ENCODE peak calls at places on chromosomes 2 and 18, in eight cellular contexts. One of them, this sample, is unnamed.

GRCh38 chr2:177523781-177524180 is 131.2 kb downstream of the AGPS start:
- DNase-seq in right atrium auricular region: no peak
- DNase-seq in naive thymus-derived CD4-positive, alpha-beta T cell: no peak
- DNase-seq in CD8-positive, alpha-beta T cell: no peak
- DNase-seq in uterus: no peak
- DNase-seq in effector memory CD4-positive, alpha-beta T cell: no peak
- DNase-seq in left lung: no peak
- DNase-seq in heart right ventricle: no peak
- DNase-seq in this sample: no peak

GRCh38 chr2:4937550-4937949 is 754.6 kb upstream of the SOX11 start:
- DNase-seq in uterus: no peak
- DNase-seq in right atrium auricular region: no peak
- DNase-seq in effector memory CD4-positive, alpha-beta T cell: no peak
- DNase-seq in CD8-positive, alpha-beta T cell: no peak
- DNase-seq in left lung: no peak
- DNase-seq in naive thymus-derived CD4-positive, alpha-beta T cell: no peak
- DNase-seq in heart right ventricle: no peak
- DNase-seq in this sample: no peak

GRCh38 chr2:27216416-27217137 is 592 bp upstream of the CAD start:
- DNase-seq in uterus: no peak
- DNase-seq in right atrium auricular region: no peak
- DNase-seq in CD8-positive, alpha-beta T cell: no peak
- DNase-seq in naive thymus-derived CD4-positive, alpha-beta T cell: no peak
- DNase-seq in left lung: no peak
- DNase-seq in heart right ventricle: no peak
- DNase-seq in effector memory CD4-positive, alpha-beta T cell: no peak
- DNase-seq in this sample: no peak

GRCh38 chr18:79354350-79354749 is 41.4 kb upstream of the NFATC1 start:
- DNase-seq in CD8-positive, alpha-beta T cell: no peak
- DNase-seq in effector memory CD4-positive, alpha-beta T cell: no peak
- DNase-seq in right atrium auricular region: no peak
- DNase-seq in heart right ventricle: no peak
- DNase-seq in left lung: no peak
- DNase-seq in uterus: no peak
- DNase-seq in naive thymus-derived CD4-positive, alpha-beta T cell: no peak
- DNase-seq in this sample: no peak

GRCh38 chr2:64692401-64692800 is 38.7 kb upstream of the SERTAD2 start:
- DNase-seq in effector memory CD4-positive, alpha-beta T cell: no peak
- DNase-seq in left lung: no peak
- DNase-seq in uterus: no peak
- DNase-seq in right atrium auricular region: no peak
- DNase-seq in CD8-positive, alpha-beta T cell: no peak
- DNase-seq in naive thymus-derived CD4-positive, alpha-beta T cell: no peak
- DNase-seq in heart right ventricle: no peak
- DNase-seq in this sample: no peak

GRCh38 chr18:22558945-22559385 is 141.2 kb upstream of the CTAGE1 start:
- DNase-seq in uterus: peak; percentile 65
- DNase-seq in heart right ventricle: peak; percentile 78
- DNase-seq in CD8-positive, alpha-beta T cell: no peak
- DNase-seq in right atrium auricular region: peak; percentile 93
- DNase-seq in naive thymus-derived CD4-positive, alpha-beta T cell: no peak
- DNase-seq in effector memory CD4-positive, alpha-beta T cell: no peak
- DNase-seq in left lung: peak; percentile 80
- DNase-seq in this sample: peak; percentile 67

GRCh38 chr2:68218343-68218901 is 33.9 kb downstream of the PPP3R1 start:
- DNase-seq in effector memory CD4-positive, alpha-beta T cell: no peak
- DNase-seq in uterus: no peak
- DNase-seq in left lung: no peak
- DNase-seq in right atrium auricular region: no peak
- DNase-seq in CD8-positive, alpha-beta T cell: no peak
- DNase-seq in heart right ventricle: no peak
- DNase-seq in naive thymus-derived CD4-positive, alpha-beta T cell: no peak
- DNase-seq in this sample: no peak

GRCh38 chr2:46036929-46037328 is 260.3 kb upstream of the EPAS1 start:
- DNase-seq in uterus: no peak
- DNase-seq in heart right ventricle: no peak
- DNase-seq in right atrium auricular region: no peak
- DNase-seq in effector memory CD4-positive, alpha-beta T cell: no peak
- DNase-seq in naive thymus-derived CD4-positive, alpha-beta T cell: no peak
- DNase-seq in CD8-positive, alpha-beta T cell: no peak
- DNase-seq in left lung: no peak
- DNase-seq in this sample: no peak

GRCh38 chr2:233002829-233003657 is 10.0 kb downstream of the NGEF start:
- DNase-seq in CD8-positive, alpha-beta T cell: no peak
- DNase-seq in left lung: no peak
- DNase-seq in right atrium auricular region: peak; percentile 40
- DNase-seq in uterus: no peak
- DNase-seq in effector memory CD4-positive, alpha-beta T cell: no peak
- DNase-seq in heart right ventricle: no peak
- DNase-seq in naive thymus-derived CD4-positive, alpha-beta T cell: no peak
- DNase-seq in this sample: no peak

GRCh38 chr2:71886241-71886640 is 261.4 kb downstream of the CYP26B1 start:
- DNase-seq in left lung: no peak
- DNase-seq in naive thymus-derived CD4-positive, alpha-beta T cell: no peak
- DNase-seq in effector memory CD4-positive, alpha-beta T cell: no peak
- DNase-seq in CD8-positive, alpha-beta T cell: no peak
- DNase-seq in right atrium auricular region: no peak
- DNase-seq in heart right ventricle: no peak
- DNase-seq in uterus: no peak
- DNase-seq in this sample: no peak

GRCh38 chr2:205712508-205712907 is 30.2 kb downstream of the NRP2 start:
- DNase-seq in heart right ventricle: no peak
- DNase-seq in uterus: no peak
- DNase-seq in right atrium auricular region: no peak
- DNase-seq in left lung: no peak
- DNase-seq in naive thymus-derived CD4-positive, alpha-beta T cell: no peak
- DNase-seq in CD8-positive, alpha-beta T cell: no peak
- DNase-seq in effector memory CD4-positive, alpha-beta T cell: no peak
- DNase-seq in this sample: no peak

GRCh38 chr2:171553858-171554257 is 31.6 kb downstream of the CYBRD1 start:
- DNase-seq in right atrium auricular region: no peak
- DNase-seq in effector memory CD4-positive, alpha-beta T cell: peak; percentile 15
- DNase-seq in CD8-positive, alpha-beta T cell: no peak
- DNase-seq in naive thymus-derived CD4-positive, alpha-beta T cell: no peak
- DNase-seq in uterus: no peak
- DNase-seq in left lung: no peak
- DNase-seq in heart right ventricle: no peak
- DNase-seq in this sample: no peak
- H3K4me3 ChIP-seq in right atrium auricular region: no peak overlapping the region
- H3K4me3 ChIP-seq in effector memory CD4-positive, alpha-beta T cell: no peak overlapping the region
- H3K4me3 ChIP-seq in CD8-positive, alpha-beta T cell: no peak overlapping the region
- H3K4me3 ChIP-seq in naive thymus-derived CD4-positive, alpha-beta T cell: no peak overlapping the region
- H3K4me3 ChIP-seq in uterus: no peak overlapping the region
- H3K4me3 ChIP-seq in left lung: no peak overlapping the region
- H3K4me3 ChIP-seq in heart right ventricle: no peak overlapping the region
- H3K4me3 ChIP-seq in this sample: no peak overlapping the region

GRCh38 chr2:112053917-112054846 is 887 bp upstream of the TMEM87B start:
- DNase-seq in CD8-positive, alpha-beta T cell: peak; percentile 96
- DNase-seq in naive thymus-derived CD4-positive, alpha-beta T cell: peak; percentile 98
- DNase-seq in left lung: peak; percentile 99
- DNase-seq in heart right ventricle: peak; percentile 98
- DNase-seq in uterus: peak; percentile 98
- DNase-seq in effector memory CD4-positive, alpha-beta T cell: peak; percentile 94
- DNase-seq in right atrium auricular region: peak; percentile 98
- DNase-seq in this sample: peak; percentile 99
- H3K27ac ChIP-seq in CD8-positive, alpha-beta T cell: peak overlapping the region; percentile 53
- H3K27ac ChIP-seq in naive thymus-derived CD4-positive, alpha-beta T cell: peak overlapping the region; percentile 78
- H3K27ac ChIP-seq in left lung: peak overlapping the region; percentile 84
- H3K27ac ChIP-seq in heart right ventricle: peak overlapping the region; percentile 60
- H3K27ac ChIP-seq in uterus: peak overlapping the region; percentile 96
- H3K27ac ChIP-seq in effector memory CD4-positive, alpha-beta T cell: peak overlapping the region; percentile 86
- H3K27ac ChIP-seq in right atrium auricular region: peak overlapping the region; percentile 96
- H3K27ac ChIP-seq in this sample: peak overlapping the region; percentile 84

GRCh38 chr2:23843051-23843976 is 83.6 kb downstream of the ATAD2B start:
- DNase-seq in right atrium auricular region: no peak
- DNase-seq in uterus: no peak
- DNase-seq in CD8-positive, alpha-beta T cell: no peak
- DNase-seq in effector memory CD4-positive, alpha-beta T cell: no peak
- DNase-seq in naive thymus-derived CD4-positive, alpha-beta T cell: no peak
- DNase-seq in heart right ventricle: no peak
- DNase-seq in left lung: no peak
- DNase-seq in this sample: peak; percentile 44
- H3K9me3 ChIP-seq in right atrium auricular region: peaks cover 7% of the 10 kb centered on the region
- H3K9me3 ChIP-seq in uterus: no peaks in the 10 kb centered on the region
- H3K9me3 ChIP-seq in CD8-positive, alpha-beta T cell: no peaks in the 10 kb centered on the region
- H3K9me3 ChIP-seq in effector memory CD4-positive, alpha-beta T cell: no peaks in the 10 kb centered on the region
- H3K9me3 ChIP-seq in naive thymus-derived CD4-positive, alpha-beta T cell: no peaks in the 10 kb centered on the region
- H3K9me3 ChIP-seq in heart right ventricle: peaks cover 7% of the 10 kb centered on the region
- H3K9me3 ChIP-seq in left lung: no peaks in the 10 kb centered on the region
- H3K9me3 ChIP-seq in this sample: no peaks in the 10 kb centered on the region

GRCh38 chr2:167825664-167826063 is 421.7 kb downstream of the STK39 start:
- DNase-seq in naive thymus-derived CD4-positive, alpha-beta T cell: no peak
- DNase-seq in heart right ventricle: no peak
- DNase-seq in effector memory CD4-positive, alpha-beta T cell: no peak
- DNase-seq in CD8-positive, alpha-beta T cell: no peak
- DNase-seq in uterus: no peak
- DNase-seq in right atrium auricular region: no peak
- DNase-seq in left lung: no peak
- DNase-seq in this sample: no peak
- H3K4me3 ChIP-seq in naive thymus-derived CD4-positive, alpha-beta T cell: no peak overlapping the region
- H3K4me3 ChIP-seq in heart right ventricle: no peak overlapping the region
- H3K4me3 ChIP-seq in effector memory CD4-positive, alpha-beta T cell: no peak overlapping the region
- H3K4me3 ChIP-seq in CD8-positive, alpha-beta T cell: no peak overlapping the region
- H3K4me3 ChIP-seq in uterus: no peak overlapping the region
- H3K4me3 ChIP-seq in right atrium auricular region: no peak overlapping the region
- H3K4me3 ChIP-seq in left lung: no peak overlapping the region
- H3K4me3 ChIP-seq in this sample: no peak overlapping the region

DNA sequence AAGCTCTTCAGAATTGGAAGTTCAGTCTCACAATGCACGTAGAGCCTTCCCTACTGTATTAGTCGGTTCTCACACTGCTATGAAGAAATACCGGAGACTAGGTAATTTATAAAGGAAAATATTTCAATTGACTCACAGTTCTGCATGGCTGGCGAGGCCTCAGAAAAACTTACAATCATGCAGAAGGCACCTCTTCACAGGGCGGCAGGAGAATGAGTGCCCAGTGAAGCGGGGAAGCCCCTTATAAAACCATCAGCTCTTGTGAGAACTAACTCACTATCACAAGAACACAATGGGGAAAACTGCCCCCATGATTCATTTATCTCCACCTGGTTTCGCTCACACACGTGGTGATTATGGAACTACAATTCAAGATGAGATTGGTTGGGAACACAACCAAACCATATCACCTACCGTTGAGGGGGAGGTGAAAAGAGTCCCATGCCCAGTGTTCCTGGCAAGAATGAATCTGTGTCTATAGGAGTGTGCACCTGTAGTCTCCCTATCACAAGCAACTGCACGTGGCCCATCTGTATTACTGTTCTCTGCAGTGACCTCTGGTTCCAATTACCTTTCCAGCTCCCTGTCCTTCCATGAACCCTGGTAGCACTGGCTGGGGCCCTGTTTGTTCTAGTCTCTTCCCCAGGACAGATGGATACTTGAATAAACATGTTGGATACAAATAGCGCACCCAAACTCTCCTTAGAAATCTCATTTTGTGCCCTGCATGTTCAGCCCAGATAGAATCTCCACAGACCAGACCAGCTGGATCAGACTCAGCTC is 44.4 kb upstream of the ATL2 start:
- DNase-seq in effector memory CD4-positive, alpha-beta T cell: no peak
- DNase-seq in CD8-positive, alpha-beta T cell: no peak
- DNase-seq in right atrium auricular region: no peak
- DNase-seq in naive thymus-derived CD4-positive, alpha-beta T cell: no peak
- DNase-seq in uterus: no peak
- DNase-seq in heart right ventricle: no peak
- DNase-seq in left lung: no peak
- DNase-seq in this sample: no peak
- H3K27ac ChIP-seq in effector memory CD4-positive, alpha-beta T cell: no peak overlapping the region
- H3K27ac ChIP-seq in CD8-positive, alpha-beta T cell: no peak overlapping the region
- H3K27ac ChIP-seq in right atrium auricular region: no peak overlapping the region
- H3K27ac ChIP-seq in naive thymus-derived CD4-positive, alpha-beta T cell: no peak overlapping the region
- H3K27ac ChIP-seq in uterus: no peak overlapping the region
- H3K27ac ChIP-seq in heart right ventricle: no peak overlapping the region
- H3K27ac ChIP-seq in left lung: no peak overlapping the region
- H3K27ac ChIP-seq in this sample: no peak overlapping the region

GRCh38 chr2:89819809-89820208 is 1128.3 kb downstream of the RPIA start:
- DNase-seq in right atrium auricular region: no peak
- DNase-seq in uterus: no peak
- DNase-seq in naive thymus-derived CD4-positive, alpha-beta T cell: no peak
- DNase-seq in heart right ventricle: no peak
- DNase-seq in CD8-positive, alpha-beta T cell: no peak
- DNase-seq in left lung: no peak
- DNase-seq in effector memory CD4-positive, alpha-beta T cell: no peak
- DNase-seq in this sample: no peak

GRCh38 chr2:89820248-89820647 is 1128.8 kb downstream of the RPIA start:
- DNase-seq in CD8-positive, alpha-beta T cell: no peak
- DNase-seq in right atrium auricular region: no peak
- DNase-seq in heart right ventricle: no peak
- DNase-seq in left lung: no peak
- DNase-seq in effector memory CD4-positive, alpha-beta T cell: no peak
- DNase-seq in naive thymus-derived CD4-positive, alpha-beta T cell: no peak
- DNase-seq in uterus: no peak
- DNase-seq in this sample: no peak

GRCh38 chr2:89818873-89819272 is 1127.4 kb downstream of the RPIA start:
- DNase-seq in effector memory CD4-positive, alpha-beta T cell: no peak
- DNase-seq in uterus: no peak
- DNase-seq in naive thymus-derived CD4-positive, alpha-beta T cell: no peak
- DNase-seq in heart right ventricle: no peak
- DNase-seq in CD8-positive, alpha-beta T cell: no peak
- DNase-seq in left lung: no peak
- DNase-seq in right atrium auricular region: no peak
- DNase-seq in this sample: no peak

GRCh38 chr2:89823556-89823955 is 1132.1 kb downstream of the RPIA start:
- DNase-seq in effector memory CD4-positive, alpha-beta T cell: no peak
- DNase-seq in uterus: no peak
- DNase-seq in left lung: no peak
- DNase-seq in CD8-positive, alpha-beta T cell: no peak
- DNase-seq in naive thymus-derived CD4-positive, alpha-beta T cell: no peak
- DNase-seq in heart right ventricle: no peak
- DNase-seq in right atrium auricular region: no peak
- DNase-seq in this sample: no peak

DNA sequence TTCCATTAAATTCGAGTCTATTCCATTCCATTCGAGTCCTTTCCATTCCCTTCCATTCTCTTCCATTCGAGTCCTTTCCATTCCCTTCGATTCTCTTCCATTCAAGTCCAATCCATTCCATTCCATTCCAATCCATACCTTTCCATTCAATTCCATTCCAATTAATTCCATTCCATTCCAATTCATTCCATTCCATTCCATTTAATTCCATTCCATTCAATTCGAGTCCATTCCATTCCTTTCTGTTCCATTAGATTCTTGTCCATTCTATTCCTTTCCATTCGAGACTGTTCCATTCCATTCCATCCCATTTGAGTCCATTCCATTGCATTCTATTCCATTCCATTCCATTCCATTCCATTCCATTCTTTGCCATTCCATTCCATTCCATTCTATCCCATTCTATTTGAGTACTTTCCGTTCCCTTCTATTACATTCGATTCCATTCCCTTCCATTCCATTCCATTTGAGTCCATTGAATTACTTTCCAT is 1130.0 kb downstream of the RPIA start:
- DNase-seq in heart right ventricle: no peak
- DNase-seq in CD8-positive, alpha-beta T cell: no peak
- DNase-seq in right atrium auricular region: no peak
- DNase-seq in left lung: no peak
- DNase-seq in uterus: no peak
- DNase-seq in naive thymus-derived CD4-positive, alpha-beta T cell: no peak
- DNase-seq in effector memory CD4-positive, alpha-beta T cell: no peak
- DNase-seq in this sample: no peak
- H3K9me3 ChIP-seq in heart right ventricle: peaks cover 53% of the 10 kb centered on the region
- H3K9me3 ChIP-seq in CD8-positive, alpha-beta T cell: peaks cover 11% of the 10 kb centered on the region
- H3K9me3 ChIP-seq in right atrium auricular region: peaks cover 53% of the 10 kb centered on the region
- H3K9me3 ChIP-seq in left lung: peaks cover 32% of the 10 kb centered on the region
- H3K9me3 ChIP-seq in uterus: no peaks in the 10 kb centered on the region
- H3K9me3 ChIP-seq in naive thymus-derived CD4-positive, alpha-beta T cell: peaks cover 9% of the 10 kb centered on the region
- H3K9me3 ChIP-seq in effector memory CD4-positive, alpha-beta T cell: peaks cover 3% of the 10 kb centered on the region
- H3K9me3 ChIP-seq in this sample: peaks cover 32% of the 10 kb centered on the region

This sample was measured in colonic mucosa.